ENCODE peak calls at places on chromosomes 7 and 10, in six cellular contexts. H is suprapubic skin, F is endothelial cell of umbilical vein, O is SK-N-SH, Q is HCT116, Y is transverse colon. T is an unnamed sample.

GRCh38 chr7:2566348-2566889 is 7.6 kb downstream of the IQCE start:
- DNase-seq in Y (no peak), F (no peak), H (no peak), Q (no peak), O (no peak), T (no peak)

GRCh38 chr7:6409091-6409490 is 38.7 kb downstream of the DAGLB start:
- DNase-seq in H (no peak), O (no peak), Q (no peak), Y (no peak), F (no peak), T (no peak)

GRCh38 chr7:151133266-151133985 is 34.1 kb downstream of the GBX1 start:
- DNase-seq in Q (no peak), H (no peak), Y (no peak), F (no peak), O (no peak), T (no peak)

GRCh38 chr10:79904671-79905321 is 44.1 kb downstream of the SFTPD start:
- DNase-seq in F (peak), Y (peak), H (peak), Q (peak), O (peak), T (peak)

GRCh38 chr7:134245253-134245652 is 71.5 kb downstream of the SLC35B4 start:
- DNase-seq in O (no peak), H (no peak), Y (no peak), F (no peak), Q (no peak), T (no peak)

GRCh38 chr7:37208528-37208927 is 240.1 kb downstream of the ELMO1 start:
- DNase-seq in O (peak), F (peak), H (no peak), Q (peak), Y (peak), T (peak)

GRCh38 chr7:98754041-98754479 is 115.8 kb downstream of the TMEM130 start:
- DNase-seq in Q (peak), O (peak), Y (no peak), F (no peak), H (no peak), T (no peak)

GRCh38 chr10:92091965-92092364 is 168.4 kb downstream of the BTAF1 start:
- DNase-seq in O (no peak), Q (no peak), Y (no peak), H (no peak), F (no peak), T (no peak)

GRCh38 chr10:130814610-130815009 is 496.9 kb downstream of the TCERG1L start:
- DNase-seq in H (peak), O (no peak), Y (no peak), Q (no peak), F (no peak), T (no peak)

GRCh38 chr7:102260856-102261255 is 25.8 kb upstream of the SH2B2 start:
- DNase-seq in Q (no peak), Y (no peak), H (no peak), O (peak), F (no peak), T (no peak)

GRCh38 chr10:70584941-70585544 is 17.5 kb downstream of the PRF1 start:
- DNase-seq in F (peak), Y (no peak), Q (no peak), H (peak), O (peak), T (no peak)

GRCh38 chr7:16644624-16644986 is 949 bp downstream of the ANKMY2 start:
- DNase-seq in H (peak), O (no peak), F (no peak), Q (no peak), Y (peak), T (peak)

GRCh38 chr7:110839866-110840265 is 251.1 kb upstream of the LRRN3 start:
- DNase-seq in Q (no peak), H (no peak), F (peak), O (no peak), Y (no peak), T (no peak)

GRCh38 chr7:143456992-143457793 is 13.9 kb downstream of the TAS2R60 start:
- DNase-seq in Q (no peak), F (peak), Y (no peak), O (no peak), H (no peak), T (no peak)

GRCh38 chr10:63503395-63503794 is 17.8 kb upstream of the REEP3 start:
- DNase-seq in Q (no peak), H (no peak), O (no peak), F (no peak), Y (no peak), T (no peak)

GRCh38 chr10:78910886-78911285 is 157.9 kb upstream of the ZMIZ1 start:
- DNase-seq in Q (no peak), O (no peak), Y (no peak), H (no peak), F (no peak), T (no peak)

GRCh38 chr10:63268139-63268797 is 135.1 kb downstream of the NRBF2 start:
- DNase-seq in O (no peak), H (no peak), Q (no peak), Y (no peak), F (no peak), T (no peak)

GRCh38 chr10:28049286-28049685 is 50.4 kb upstream of the ODAD2 start:
- DNase-seq in O (no peak), Q (no peak), Y (no peak), F (no peak), H (no peak), T (no peak)

GRCh38 chr10:44180321-44181154 is 204.4 kb downstream of the CXCL12 start:
- DNase-seq in Q (no peak), O (no peak), F (no peak), Y (no peak), H (no peak), T (no peak)

GRCh38 chr10:73522263-73522662 is 26.4 kb upstream of the PPP3CB start:
- DNase-seq in H (no peak), Y (no peak), O (no peak), F (no peak), Q (no peak), T (no peak)

GRCh38 chr10:46251857-46252847 is 34.6 kb upstream of the ANTXRL start:
- DNase-seq in Y (no peak), F (no peak), H (peak), O (no peak), Q (no peak), T (peak)

GRCh38 chr7:100353685-100354330 is 4.1 kb upstream of the PILRB start:
- DNase-seq in Y (no peak), F (no peak), H (peak), Q (no peak), O (no peak), T (no peak)

GRCh38 chr7:130290745-130291144 is 2.2 kb upstream of the CPA4 start:
- DNase-seq in F (no peak), H (no peak), Y (no peak), O (no peak), Q (peak), T (no peak)

GRCh38 chr7:130289478-130289877 is 3.5 kb upstream of the CPA4 start:
- DNase-seq in Q (no peak), O (no peak), Y (no peak), H (no peak), F (no peak), T (no peak)

GRCh38 chr7:130293521-130293920 is 560 bp downstream of the CPA4 start:
- DNase-seq in Q (no peak), H (no peak), Y (no peak), O (no peak), F (no peak), T (no peak)

GRCh38 chr7:130294314-130294713 is 1.4 kb downstream of the CPA4 start:
- DNase-seq in F (no peak), O (no peak), Q (no peak), Y (no peak), H (no peak), T (no peak)

GRCh38 chr7:130292682-130293257 is at the start of gene CPA4:
- DNase-seq in O (no peak), H (no peak), F (peak), Y (no peak), Q (peak), T (no peak)
- H3K27ac ChIP-seq in O (peak), H (peak), F (no peak), Y (no peak), Q (peak), T (no peak)

GRCh38 chr10:6494934-6495592 is 85.0 kb downstream of the PRKCQ start:
- DNase-seq in H (no peak), F (no peak), O (no peak), Q (no peak), Y (no peak), T (no peak)

GRCh38 chr10:6499974-6500373 is 80.1 kb downstream of the PRKCQ start:
- DNase-seq in O (no peak), F (no peak), Y (no peak), H (no peak), Q (no peak), T (no peak)

GRCh38 chr10:6494452-6494839 is 85.6 kb downstream of the PRKCQ start:
- DNase-seq in O (no peak), Y (no peak), H (no peak), F (no peak), Q (no peak), T (no peak)

GRCh38 chr10:6498771-6499170 is 81.3 kb downstream of the PRKCQ start:
- DNase-seq in F (no peak), O (no peak), Q (no peak), H (no peak), Y (no peak), T (no peak)

DNA sequence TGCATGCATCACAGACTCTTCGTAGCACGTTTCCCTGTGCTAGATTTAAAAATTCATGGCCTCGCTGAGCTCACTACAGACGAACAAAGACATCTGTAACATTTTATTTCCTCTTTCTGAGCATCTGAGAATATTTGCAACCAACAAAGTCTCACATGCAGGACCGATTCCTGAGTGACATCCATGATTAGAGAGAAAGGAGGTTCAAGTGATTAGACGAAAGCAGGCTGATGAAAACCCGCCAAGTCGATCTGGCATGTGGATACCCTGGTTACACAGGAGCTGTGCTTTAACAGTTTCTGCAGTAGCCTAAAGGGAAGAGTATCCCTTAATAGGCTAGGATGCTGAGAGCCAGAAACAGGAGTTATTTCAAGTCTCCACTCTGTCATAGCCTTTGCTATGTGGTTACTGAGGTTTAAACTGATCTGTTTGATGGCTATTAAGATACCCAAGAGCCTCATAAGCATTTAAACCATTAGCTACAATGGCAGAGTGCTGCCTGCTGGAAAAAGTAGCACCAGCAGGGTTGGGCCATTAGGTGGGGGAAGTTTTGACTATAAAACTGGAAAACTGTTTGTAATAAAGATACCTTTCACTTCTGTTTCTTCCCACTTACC is 82.4 kb downstream of the PRKCQ start:
- DNase-seq in F (no peak), O (peak), Y (no peak), Q (no peak), H (no peak), T (no peak)
- TF ChIP-seq POLR2AphosphoS5 in F (no peak), O (no peak), Y (no peak), Q (no peak), H (no peak), T (no peak)

DNA sequence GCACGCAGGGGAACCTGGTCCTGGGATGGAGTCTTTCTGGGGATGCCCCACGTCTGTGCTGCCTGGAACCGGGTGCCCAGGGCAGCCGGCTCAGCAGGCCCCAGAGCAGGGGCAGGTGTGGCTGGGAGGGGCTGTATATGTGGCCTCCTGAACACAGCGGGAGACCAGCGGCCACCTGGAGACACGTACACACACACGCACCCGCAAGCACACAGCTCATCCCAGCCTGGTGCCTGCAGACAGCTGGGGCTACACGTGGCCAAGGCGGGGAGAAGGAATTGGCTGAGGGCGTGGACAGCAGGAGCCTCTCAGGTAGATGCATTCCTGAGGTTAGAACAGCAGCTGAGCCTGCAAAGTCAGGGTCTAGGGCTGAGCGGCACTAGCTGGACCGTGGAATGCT is 14.0 kb downstream of the ADAM8 start:
- DNase-seq in F (no peak), H (no peak), Y (peak), Q (no peak), O (no peak), T (no peak)
- H3K4me3 ChIP-seq in F (no peak), H (no peak), Y (no peak), Q (no peak), O (no peak), T (no peak)

GRCh38 chr7:4801839-4802231 is 26.4 kb downstream of the AP5Z1 start:
- DNase-seq in O (no peak), H (no peak), F (no peak), Q (no peak), Y (no peak), T (no peak)

GRCh38 chr7:4805110-4805978 is 29.9 kb downstream of the AP5Z1 start:
- DNase-seq in Q (no peak), O (no peak), F (no peak), H (no peak), Y (no peak), T (no peak)

GRCh38 chr7:4805979-4806290 is 30.5 kb downstream of the AP5Z1 start:
- DNase-seq in O (no peak), H (no peak), Q (no peak), F (no peak), Y (no peak), T (no peak)

GRCh38 chr7:4800926-4801838 is 25.8 kb downstream of the AP5Z1 start:
- DNase-seq in F (no peak), Q (no peak), H (no peak), Y (no peak), O (no peak), T (no peak)

GRCh38 chr7:4803397-4804241 is 28.2 kb downstream of the AP5Z1 start:
- DNase-seq in Q (no peak), O (no peak), Y (no peak), H (no peak), F (no peak), T (no peak)
- H3K27ac ChIP-seq in Q (no peak), O (no peak), Y (no peak), H (no peak), F (no peak), T (no peak)

DNA sequence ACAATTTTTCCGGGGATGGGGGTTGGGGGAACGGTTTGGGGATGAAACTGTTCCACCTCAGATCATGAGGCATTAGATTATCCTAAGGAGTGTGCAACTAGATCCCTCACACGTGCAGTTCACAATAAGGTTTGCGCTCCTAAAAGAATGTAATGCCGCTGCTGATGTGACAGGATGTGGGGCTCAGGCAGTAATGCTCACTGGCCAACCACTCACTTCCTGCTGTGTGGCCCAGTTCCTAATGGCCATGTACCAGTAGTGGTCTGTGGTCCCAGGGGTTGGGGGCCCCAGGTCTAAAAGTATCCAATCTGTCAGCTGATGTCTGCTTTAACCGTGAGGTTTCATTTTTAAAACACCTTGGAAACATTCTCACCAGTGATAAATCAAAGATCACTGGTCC is 2.2 kb downstream of the STN1 start:
- DNase-seq in H (no peak), Q (no peak), Y (peak), F (no peak), O (no peak), T (peak)
- TF ChIP-seq POLR2AphosphoS5 in H (no peak), Q (no peak), Y (no peak), F (peak), O (no peak), T (no peak)

DNA sequence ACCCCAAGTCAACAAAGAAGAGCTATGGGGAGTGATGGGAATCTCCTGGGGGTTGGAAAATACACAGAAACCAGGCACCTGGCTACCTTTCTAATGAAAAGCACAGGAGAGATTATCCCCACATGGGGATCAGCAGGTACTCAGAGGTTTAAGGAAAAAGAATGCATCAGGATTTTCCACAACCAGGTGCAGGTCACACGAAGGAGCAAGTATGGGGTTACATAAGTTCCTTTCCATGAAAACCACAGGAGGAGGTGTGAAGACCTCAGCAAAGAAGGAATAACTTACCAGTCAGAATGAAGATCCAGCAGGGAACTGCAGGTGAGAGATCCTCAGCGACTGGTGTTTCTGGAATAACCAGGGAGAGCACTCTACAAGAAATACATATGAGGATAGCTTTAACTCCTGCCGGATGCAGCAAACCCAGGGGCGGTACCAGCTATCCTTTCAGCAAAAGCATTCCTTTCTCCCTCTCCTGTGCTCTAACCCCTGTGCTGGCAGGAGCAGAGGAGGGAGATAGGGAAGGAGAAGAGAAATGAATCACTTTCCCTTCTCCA is 116.7 kb upstream of the TMEM106B start:
- DNase-seq in Y (no peak), Q (no peak), H (no peak), O (no peak), F (no peak), T (no peak)
- H3K4me3 ChIP-seq in Y (no peak), Q (no peak), H (no peak), O (no peak), F (no peak), T (no peak)

T was measured in stomach.